ENCODE peak calls at places on chromosomes 4 and X, in ten cellular contexts. One of them, this sample, is unnamed.

GRCh38 chr4:4480685-4481393 is 61.0 kb downstream of the STX18 start:
- DNase-seq in suprapubic skin: no peak
- DNase-seq in H9: no peak
- DNase-seq in left ventricle myocardium inferior: no peak
- DNase-seq in astrocyte of the cerebellum: no peak
- DNase-seq in natural killer cell: no peak
- DNase-seq in neural crest cell: peak; percentile 34
- DNase-seq in Calu3: no peak
- DNase-seq in colonic mucosa: no peak
- DNase-seq in WTC11: no peak
- DNase-seq in this sample: no peak

GRCh38 chr4:3363411-3364141 is 70.8 kb downstream of the RGS12 start:
- DNase-seq in suprapubic skin: peak; percentile 67
- DNase-seq in H9: no peak
- DNase-seq in left ventricle myocardium inferior: no peak
- DNase-seq in astrocyte of the cerebellum: no peak
- DNase-seq in natural killer cell: no peak
- DNase-seq in neural crest cell: no peak
- DNase-seq in Calu3: no peak
- DNase-seq in colonic mucosa: no peak
- DNase-seq in WTC11: no peak
- DNase-seq in this sample: no peak

GRCh38 chr4:70531981-70532380 is 13.6 kb downstream of the AMTN start:
- DNase-seq in suprapubic skin: no peak
- DNase-seq in H9: no peak
- DNase-seq in left ventricle myocardium inferior: no peak
- DNase-seq in astrocyte of the cerebellum: no peak
- DNase-seq in natural killer cell: no peak
- DNase-seq in neural crest cell: no peak
- DNase-seq in Calu3: no peak
- DNase-seq in colonic mucosa: no peak
- DNase-seq in WTC11: no peak
- DNase-seq in this sample: no peak

GRCh38 chr4:85474818-85475630 is at the start of gene ARHGAP24:
- DNase-seq in suprapubic skin: peak; percentile 92
- DNase-seq in H9: peak; percentile 93
- DNase-seq in left ventricle myocardium inferior: peak; percentile 87
- DNase-seq in astrocyte of the cerebellum: peak; percentile 93
- DNase-seq in natural killer cell: no peak
- DNase-seq in neural crest cell: peak; percentile 63
- DNase-seq in Calu3: peak; percentile 72
- DNase-seq in colonic mucosa: peak; percentile 87
- DNase-seq in WTC11: peak; percentile 87
- DNase-seq in this sample: peak; percentile 85

GRCh38 chr4:10926025-10926424 is 241.5 kb upstream of the CLNK start:
- DNase-seq in suprapubic skin: no peak
- DNase-seq in H9: no peak
- DNase-seq in left ventricle myocardium inferior: no peak
- DNase-seq in astrocyte of the cerebellum: peak; percentile 73
- DNase-seq in natural killer cell: no peak
- DNase-seq in neural crest cell: no peak
- DNase-seq in Calu3: no peak
- DNase-seq in colonic mucosa: no peak
- DNase-seq in WTC11: no peak
- DNase-seq in this sample: no peak

GRCh38 chr4:654871-655734 is 19.0 kb downstream of the ATP5ME start:
- DNase-seq in suprapubic skin: no peak
- DNase-seq in H9: no peak
- DNase-seq in left ventricle myocardium inferior: no peak
- DNase-seq in astrocyte of the cerebellum: no peak
- DNase-seq in natural killer cell: no peak
- DNase-seq in neural crest cell: no peak
- DNase-seq in Calu3: no peak
- DNase-seq in colonic mucosa: no peak
- DNase-seq in WTC11: no peak
- DNase-seq in this sample: no peak

GRCh38 chr4:130714006-130714405 is 1618.1 kb downstream of the C4orf33 start:
- DNase-seq in suprapubic skin: no peak
- DNase-seq in H9: no peak
- DNase-seq in left ventricle myocardium inferior: no peak
- DNase-seq in astrocyte of the cerebellum: no peak
- DNase-seq in natural killer cell: no peak
- DNase-seq in neural crest cell: no peak
- DNase-seq in Calu3: no peak
- DNase-seq in colonic mucosa: no peak
- DNase-seq in WTC11: no peak
- DNase-seq in this sample: no peak

GRCh38 chrX:10239611-10240064 is 82.9 kb downstream of the CLCN4 start:
- DNase-seq in suprapubic skin: no peak
- DNase-seq in H9: no peak
- DNase-seq in left ventricle myocardium inferior: no peak
- DNase-seq in astrocyte of the cerebellum: no peak
- DNase-seq in natural killer cell: no peak
- DNase-seq in neural crest cell: no peak
- DNase-seq in Calu3: peak; percentile 13
- DNase-seq in colonic mucosa: no peak
- DNase-seq in WTC11: no peak
- DNase-seq in this sample: no peak

GRCh38 chr4:21517460-21517859 is 431.1 kb downstream of the KCNIP4 start:
- DNase-seq in suprapubic skin: no peak
- DNase-seq in H9: no peak
- DNase-seq in left ventricle myocardium inferior: no peak
- DNase-seq in astrocyte of the cerebellum: no peak
- DNase-seq in natural killer cell: no peak
- DNase-seq in neural crest cell: no peak
- DNase-seq in Calu3: no peak
- DNase-seq in colonic mucosa: no peak
- DNase-seq in WTC11: no peak
- DNase-seq in this sample: no peak

GRCh38 chr4:21507439-21507838 is 441.1 kb downstream of the KCNIP4 start:
- DNase-seq in suprapubic skin: no peak
- DNase-seq in H9: no peak
- DNase-seq in left ventricle myocardium inferior: no peak
- DNase-seq in astrocyte of the cerebellum: no peak
- DNase-seq in natural killer cell: no peak
- DNase-seq in neural crest cell: no peak
- DNase-seq in Calu3: no peak
- DNase-seq in colonic mucosa: no peak
- DNase-seq in WTC11: no peak
- DNase-seq in this sample: no peak

GRCh38 chr4:21514022-21514421 is 434.6 kb downstream of the KCNIP4 start:
- DNase-seq in suprapubic skin: no peak
- DNase-seq in H9: no peak
- DNase-seq in left ventricle myocardium inferior: no peak
- DNase-seq in astrocyte of the cerebellum: no peak
- DNase-seq in natural killer cell: no peak
- DNase-seq in neural crest cell: no peak
- DNase-seq in Calu3: no peak
- DNase-seq in colonic mucosa: no peak
- DNase-seq in WTC11: no peak
- DNase-seq in this sample: no peak

DNA sequence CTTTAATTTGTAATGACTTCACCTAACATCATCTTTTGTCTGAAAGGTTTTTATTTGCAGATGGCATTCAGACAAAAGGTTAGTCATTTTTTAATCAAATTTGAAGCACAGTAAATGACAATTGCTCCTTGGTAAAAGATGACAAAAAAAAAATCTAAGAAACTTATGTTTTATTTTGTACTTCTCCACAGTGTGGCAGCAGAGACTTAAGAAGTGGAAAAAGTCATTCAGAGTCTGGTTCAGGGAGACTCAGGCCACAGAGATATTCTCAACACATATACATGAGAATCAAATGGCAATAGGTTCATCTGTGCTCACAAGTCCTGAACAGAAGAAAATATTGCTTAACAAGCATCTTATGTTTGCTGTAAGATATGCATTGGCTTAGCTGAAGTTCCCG is 436.2 kb downstream of the KCNIP4 start:
- DNase-seq in suprapubic skin: no peak
- DNase-seq in H9: no peak
- DNase-seq in left ventricle myocardium inferior: no peak
- DNase-seq in astrocyte of the cerebellum: peak; percentile 28
- DNase-seq in natural killer cell: no peak
- DNase-seq in neural crest cell: peak; percentile 3
- DNase-seq in Calu3: no peak
- DNase-seq in colonic mucosa: no peak
- DNase-seq in WTC11: no peak
- DNase-seq in this sample: peak; percentile 7
- TF ChIP-seq CTCF in suprapubic skin: peak; percentile 13
- TF ChIP-seq CTCF in H9: peak; percentile 77
- TF ChIP-seq CTCF in left ventricle myocardium inferior: peak; percentile 58
- TF ChIP-seq CTCF in astrocyte of the cerebellum: peak; percentile 36
- TF ChIP-seq CTCF in natural killer cell: no peak
- TF ChIP-seq CTCF in neural crest cell: peak; percentile 73
- TF ChIP-seq CTCF in Calu3: no peak
- TF ChIP-seq CTCF in colonic mucosa: peak; percentile 16
- TF ChIP-seq CTCF in WTC11: peak; percentile 37
- TF ChIP-seq CTCF in this sample: peak; percentile 61

GRCh38 chr4:139918994-139919393 is 235.0 kb downstream of the MAML3 start:
- DNase-seq in suprapubic skin: no peak
- DNase-seq in H9: no peak
- DNase-seq in left ventricle myocardium inferior: no peak
- DNase-seq in astrocyte of the cerebellum: peak; percentile 31
- DNase-seq in natural killer cell: no peak
- DNase-seq in neural crest cell: no peak
- DNase-seq in Calu3: no peak
- DNase-seq in colonic mucosa: no peak
- DNase-seq in WTC11: no peak
- DNase-seq in this sample: no peak
- TF ChIP-seq CTCF in suprapubic skin: no peak
- TF ChIP-seq CTCF in H9: no peak
- TF ChIP-seq CTCF in left ventricle myocardium inferior: no peak
- TF ChIP-seq CTCF in astrocyte of the cerebellum: no peak
- TF ChIP-seq CTCF in natural killer cell: no peak
- TF ChIP-seq CTCF in neural crest cell: no peak
- TF ChIP-seq CTCF in Calu3: no peak
- TF ChIP-seq CTCF in colonic mucosa: no peak
- TF ChIP-seq CTCF in WTC11: no peak
- TF ChIP-seq CTCF in this sample: no peak

GRCh38 chr4:139222215-139222614 is 45.2 kb upstream of the ELF2 start:
- DNase-seq in suprapubic skin: no peak
- DNase-seq in H9: no peak
- DNase-seq in left ventricle myocardium inferior: no peak
- DNase-seq in astrocyte of the cerebellum: no peak
- DNase-seq in natural killer cell: no peak
- DNase-seq in neural crest cell: no peak
- DNase-seq in Calu3: no peak
- DNase-seq in colonic mucosa: no peak
- DNase-seq in WTC11: no peak
- DNase-seq in this sample: no peak

GRCh38 chr4:139229534-139230039 is 50.4 kb downstream of the MGARP start:
- DNase-seq in suprapubic skin: no peak
- DNase-seq in H9: no peak
- DNase-seq in left ventricle myocardium inferior: no peak
- DNase-seq in astrocyte of the cerebellum: peak; percentile 49
- DNase-seq in natural killer cell: no peak
- DNase-seq in neural crest cell: no peak
- DNase-seq in Calu3: peak; percentile 8
- DNase-seq in colonic mucosa: peak; percentile 29
- DNase-seq in WTC11: no peak
- DNase-seq in this sample: no peak

GRCh38 chr4:139232751-139233150 is 47.3 kb downstream of the MGARP start:
- DNase-seq in suprapubic skin: no peak
- DNase-seq in H9: no peak
- DNase-seq in left ventricle myocardium inferior: no peak
- DNase-seq in astrocyte of the cerebellum: no peak
- DNase-seq in natural killer cell: no peak
- DNase-seq in neural crest cell: no peak
- DNase-seq in Calu3: no peak
- DNase-seq in colonic mucosa: no peak
- DNase-seq in WTC11: no peak
- DNase-seq in this sample: no peak

GRCh38 chr4:139223682-139224317 is 46.8 kb upstream of the ELF2 start:
- DNase-seq in suprapubic skin: no peak
- DNase-seq in H9: no peak
- DNase-seq in left ventricle myocardium inferior: peak; percentile 44
- DNase-seq in astrocyte of the cerebellum: peak; percentile 72
- DNase-seq in natural killer cell: no peak
- DNase-seq in neural crest cell: no peak
- DNase-seq in Calu3: no peak
- DNase-seq in colonic mucosa: no peak
- DNase-seq in WTC11: no peak
- DNase-seq in this sample: no peak

DNA sequence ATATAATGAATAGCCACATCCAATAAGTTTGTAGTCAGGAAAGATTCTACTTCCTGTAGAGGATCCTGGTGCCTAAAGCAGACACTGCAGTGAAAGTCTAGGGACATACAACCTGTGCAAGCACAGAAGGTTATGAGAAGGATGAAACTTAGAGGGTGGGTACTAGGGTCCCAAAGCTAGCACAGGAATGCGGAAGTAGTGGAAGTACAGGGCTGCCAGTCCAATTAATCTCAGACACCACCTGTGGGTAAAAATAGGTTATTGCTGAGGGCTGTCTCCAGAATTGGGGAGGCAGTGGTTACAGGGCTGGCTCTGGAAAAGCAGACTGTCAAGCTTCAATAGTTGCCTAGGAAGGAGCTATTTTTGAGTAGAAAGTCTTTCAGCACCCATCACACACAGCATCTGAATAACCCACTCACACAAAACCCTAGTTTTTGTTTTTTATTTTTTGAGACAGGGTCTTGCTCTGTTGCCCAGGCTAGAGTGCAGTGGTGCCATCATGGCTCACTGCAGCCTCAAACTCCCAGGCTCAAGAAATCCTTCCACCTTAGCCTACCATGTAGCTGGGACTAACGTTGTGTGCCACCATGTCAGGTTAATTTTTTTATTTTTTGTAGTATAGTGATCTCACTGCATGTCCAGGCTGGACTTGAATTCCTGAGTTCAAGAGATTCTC is 50.8 kb upstream of the ELF2 start:
- DNase-seq in suprapubic skin: no peak
- DNase-seq in H9: no peak
- DNase-seq in left ventricle myocardium inferior: no peak
- DNase-seq in astrocyte of the cerebellum: no peak
- DNase-seq in natural killer cell: no peak
- DNase-seq in neural crest cell: no peak
- DNase-seq in Calu3: peak; percentile 14
- DNase-seq in colonic mucosa: no peak
- DNase-seq in WTC11: no peak
- DNase-seq in this sample: no peak
- TF ChIP-seq CTCF in suprapubic skin: no peak
- TF ChIP-seq CTCF in H9: no peak
- TF ChIP-seq CTCF in left ventricle myocardium inferior: peak; percentile 37
- TF ChIP-seq CTCF in astrocyte of the cerebellum: peak; percentile 21
- TF ChIP-seq CTCF in natural killer cell: no peak
- TF ChIP-seq CTCF in neural crest cell: no peak
- TF ChIP-seq CTCF in Calu3: no peak
- TF ChIP-seq CTCF in colonic mucosa: no peak
- TF ChIP-seq CTCF in WTC11: no peak
- TF ChIP-seq CTCF in this sample: no peak

GRCh38 chrX:16700734-16701133 is 11.7 kb downstream of the CTPS2 start:
- DNase-seq in suprapubic skin: no peak
- DNase-seq in H9: no peak
- DNase-seq in left ventricle myocardium inferior: no peak
- DNase-seq in astrocyte of the cerebellum: no peak
- DNase-seq in natural killer cell: no peak
- DNase-seq in neural crest cell: no peak
- DNase-seq in Calu3: no peak
- DNase-seq in colonic mucosa: no peak
- DNase-seq in WTC11: no peak
- DNase-seq in this sample: no peak

GRCh38 chrX:16699389-16699788 is 13.1 kb downstream of the CTPS2 start:
- DNase-seq in suprapubic skin: no peak
- DNase-seq in H9: no peak
- DNase-seq in left ventricle myocardium inferior: no peak
- DNase-seq in astrocyte of the cerebellum: no peak
- DNase-seq in natural killer cell: no peak
- DNase-seq in neural crest cell: no peak
- DNase-seq in Calu3: no peak
- DNase-seq in colonic mucosa: no peak
- DNase-seq in WTC11: no peak
- DNase-seq in this sample: no peak

GRCh38 chrX:16696956-16697355 is 15.5 kb downstream of the CTPS2 start:
- DNase-seq in suprapubic skin: no peak
- DNase-seq in H9: no peak
- DNase-seq in left ventricle myocardium inferior: no peak
- DNase-seq in astrocyte of the cerebellum: no peak
- DNase-seq in natural killer cell: no peak
- DNase-seq in neural crest cell: no peak
- DNase-seq in Calu3: no peak
- DNase-seq in colonic mucosa: no peak
- DNase-seq in WTC11: no peak
- DNase-seq in this sample: no peak

DNA sequence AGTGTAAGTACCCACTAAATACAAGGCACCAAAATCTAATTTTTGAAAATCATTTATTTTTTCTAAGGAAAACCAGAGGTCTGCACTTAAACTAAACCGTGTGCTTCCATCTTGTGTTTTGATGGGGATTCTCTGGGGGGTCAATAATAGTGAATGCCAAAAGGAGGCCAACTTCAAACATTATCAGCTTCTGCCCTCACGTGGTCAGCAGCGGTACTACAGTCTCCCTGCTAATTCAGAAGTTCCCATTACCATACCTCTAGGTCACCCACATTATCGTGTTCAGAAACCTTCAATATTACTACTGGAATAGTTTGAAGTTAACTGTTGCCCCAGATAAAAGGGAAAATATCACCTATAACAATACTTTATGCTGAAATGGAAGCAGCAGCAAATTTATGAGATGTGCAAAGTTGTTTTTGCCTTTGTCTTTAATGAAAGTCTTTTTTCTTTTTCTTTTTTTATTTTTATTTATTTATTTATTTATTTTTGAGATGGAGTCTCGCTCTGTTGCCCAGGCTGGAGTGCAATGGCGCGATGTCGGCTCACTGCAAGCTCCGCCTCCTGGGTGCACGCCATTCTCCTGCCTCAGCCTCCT is 17.3 kb downstream of the CTPS2 start:
- DNase-seq in suprapubic skin: no peak
- DNase-seq in H9: peak; percentile 66
- DNase-seq in left ventricle myocardium inferior: peak; percentile 45
- DNase-seq in astrocyte of the cerebellum: peak; percentile 48
- DNase-seq in natural killer cell: peak; percentile 44
- DNase-seq in neural crest cell: peak; percentile 80
- DNase-seq in Calu3: peak; percentile 70
- DNase-seq in colonic mucosa: peak; percentile 70
- DNase-seq in WTC11: peak; percentile 70
- DNase-seq in this sample: peak; percentile 81
- TF ChIP-seq CTCF in suprapubic skin: peak; percentile 66
- TF ChIP-seq CTCF in H9: peak; percentile 94
- TF ChIP-seq CTCF in left ventricle myocardium inferior: peak; percentile 75
- TF ChIP-seq CTCF in astrocyte of the cerebellum: peak; percentile 91
- TF ChIP-seq CTCF in natural killer cell: peak; percentile 69
- TF ChIP-seq CTCF in neural crest cell: peak; percentile 95
- TF ChIP-seq CTCF in Calu3: peak; percentile 66
- TF ChIP-seq CTCF in colonic mucosa: peak; percentile 92
- TF ChIP-seq CTCF in WTC11: peak; percentile 63
- TF ChIP-seq CTCF in this sample: peak; percentile 95